ENCODE peak calls at places on chromosomes 7 and 10, in four cellular contexts. D, J, W and L are unnamed samples.

GRCh38 chr10:7397636-7398035 is 13.2 kb downstream of the SFMBT2 start:
- DNase-seq in D (no peak), J (no peak), W (no peak), L (no peak)

GRCh38 chr10:123556736-123557135 is 109.4 kb upstream of the GPR26 start:
- DNase-seq in W (no peak), D (no peak), J (no peak), L (no peak)

GRCh38 chr7:117669818-117670217 is 190.0 kb downstream of the CFTR start:
- DNase-seq in D (no peak), W (no peak), J (no peak), L (no peak)

GRCh38 chr10:76036962-76037361 is 605.5 kb downstream of the LRMDA start:
- DNase-seq in D (no peak), J (no peak), W (no peak), L (no peak)

GRCh38 chr7:108570146-108570755 is 577 bp downstream of the DNAJB9 start:
- DNase-seq in W (peak; percentile 52), D (peak; percentile 29), J (peak; percentile 63), L (peak; percentile 29)

GRCh38 chr10:126012485-126012884 is 116.1 kb downstream of the FANK1 start:
- DNase-seq in W (peak; percentile 45), J (no peak), D (peak; percentile 9), L (peak; percentile 2)

GRCh38 chr10:32253300-32253699 is 93.7 kb downstream of the EPC1 start:
- DNase-seq in J (no peak), W (peak; percentile 20), D (no peak), L (peak; percentile 53)

GRCh38 chr7:79876769-79877362 is 257.8 kb upstream of the GNAI1 start:
- DNase-seq in W (peak; percentile 98), J (no peak), D (peak; percentile 55), L (peak; percentile 71)

GRCh38 chr7:133051066-133051465 is 30.8 kb downstream of the CHCHD3 start:
- DNase-seq in W (peak; percentile 28), D (peak; percentile 24), J (peak; percentile 40), L (peak; percentile 22)

GRCh38 chr10:49139000-49139865 is 5.4 kb upstream of the FAM170B start:
- DNase-seq in W (peak; percentile 95), D (peak; percentile 92), J (no peak), L (no peak)

GRCh38 chr10:79118286-79119202 is 49.8 kb downstream of the ZMIZ1 start:
- DNase-seq in D (no peak), J (no peak), W (no peak), L (no peak)

GRCh38 chr10:59995862-59996261 is 89.5 kb upstream of the CCDC6 start:
- DNase-seq in W (no peak), D (no peak), J (no peak), L (no peak)